ENCODE peak calls at places on chromosomes 16 and 17, in five cellular contexts. S, I, M, B and F are unnamed samples.

GRCh38 chr16:12119562-12119961 is 143.0 kb downstream of the SNX29 start:
- DNase-seq in M (peak; percentile 36), B (no peak), I (peak; percentile 25), S (no peak), F (no peak)

GRCh38 chr16:5062790-5063765 is 2.7 kb downstream of the C16orf89 start:
- DNase-seq in B (no peak), M (no peak), I (no peak), S (no peak), F (no peak)

GRCh38 chr17:74235040-74235581 is 21.7 kb downstream of the TTYH2 start:
- DNase-seq in M (no peak), S (no peak), B (no peak), I (no peak), F (no peak)

GRCh38 chr17:74733365-74734122 is 3.5 kb upstream of the RAB37 start:
- DNase-seq in B (no peak), M (no peak), I (no peak), S (no peak), F (no peak)

GRCh38 chr17:2853111-2853721 is 57.0 kb downstream of the RAP1GAP2 start:
- DNase-seq in I (peak; percentile 49), B (peak; percentile 76), S (peak; percentile 60), M (peak; percentile 28), F (no peak)

GRCh38 chr16:15811778-15812750 is 44.8 kb downstream of the MYH11 start:
- DNase-seq in I (peak; percentile 86), M (peak; percentile 93), S (no peak), B (no peak), F (peak; percentile 39)

GRCh38 chr17:44585315-44585714 is 28.0 kb downstream of the FZD2 start:
- DNase-seq in M (no peak), B (no peak), S (no peak), I (no peak), F (no peak)

GRCh38 chr17:70329751-70330150 is 160.4 kb downstream of the KCNJ2 start:
- DNase-seq in S (no peak), B (no peak), M (no peak), I (no peak), F (no peak)

GRCh38 chr16:69077251-69077650 is 28.2 kb upstream of the HAS3 start:
- DNase-seq in B (no peak), M (no peak), S (no peak), I (peak; percentile 38), F (no peak)

GRCh38 chr16:49693445-49693844 is 162.5 kb downstream of the ZNF423 start:
- DNase-seq in M (no peak), B (no peak), I (no peak), S (no peak), F (no peak)

GRCh38 chr17:45740553-45741330 is 43.4 kb upstream of the CRHR1 start:
- DNase-seq in M (peak; percentile 38), B (peak; percentile 81), S (peak; percentile 99), I (peak; percentile 13), F (peak; percentile 87)

GRCh38 chr17:3838206-3838605 is 7.8 kb downstream of the NCBP3 start:
- DNase-seq in I (no peak), B (no peak), S (no peak), M (no peak), F (no peak)

GRCh38 chr17:63988741-63989621 is 9.2 kb upstream of the PRR29 start:
- DNase-seq in I (no peak), S (peak; percentile 66), B (peak; percentile 64), M (no peak), F (no peak)

GRCh38 chr17:63762106-63763078 is 11.0 kb downstream of the CCDC47 start:
- DNase-seq in I (no peak), M (no peak), S (no peak), B (no peak), F (no peak)

GRCh38 chr17:19747829-19748806 is at the start of gene ALDH3A1:
- DNase-seq in S (no peak), M (no peak), B (no peak), I (no peak), F (no peak)

GRCh38 chr16:85157813-85158701 is 45.8 kb upstream of the CIBAR2 start:
- DNase-seq in I (no peak), S (peak; percentile 92), B (peak; percentile 69), M (peak; percentile 80), F (peak; percentile 47)

GRCh38 chr17:68355093-68355492 is 63.8 kb downstream of the ARSG start:
- DNase-seq in I (peak; percentile 65), S (no peak), B (no peak), M (peak; percentile 71), F (no peak)

GRCh38 chr16:9627427-9627826 is 536.0 kb downstream of the HAPSTR1 start:
- DNase-seq in B (no peak), S (no peak), M (no peak), I (no peak), F (no peak)

GRCh38 chr16:84839956-84840355 is 20.2 kb downstream of the CRISPLD2 start:
- DNase-seq in M (peak; percentile 86), I (peak; percentile 86), S (no peak), B (no peak), F (no peak)

GRCh38 chr17:74176546-74177001 is 26.9 kb upstream of the RPL38 start:
- DNase-seq in I (peak; percentile 48), B (peak; percentile 85), S (peak; percentile 84), M (peak; percentile 65), F (peak; percentile 63)

GRCh38 chr17:14298221-14298994 is 2.5 kb upstream of the HS3ST3B1 start:
- DNase-seq in S (peak; percentile 46), M (no peak), I (no peak), B (peak; percentile 56), F (no peak)

GRCh38 chr16:11349599-11350276 is 4.5 kb downstream of the RMI2 start:
- DNase-seq in S (no peak), I (peak; percentile 92), M (peak; percentile 78), B (no peak), F (no peak)

GRCh38 chr16:24010440-24011089 is 174.8 kb downstream of the PRKCB start:
- DNase-seq in M (peak; percentile 3), S (peak; percentile 72), I (peak; percentile 65), B (peak; percentile 80), F (peak; percentile 77)

GRCh38 chr17:15036238-15036637 is 228.9 kb downstream of the PMP22 start:
- DNase-seq in I (no peak), B (no peak), M (no peak), S (peak; percentile 45), F (no peak)

GRCh38 chr17:75442168-75443103 is 14.0 kb upstream of the TMEM94 start:
- DNase-seq in B (no peak), S (no peak), M (no peak), I (no peak), F (no peak)

GRCh38 chr17:82016875-82017459 is 5.7 kb downstream of the CENPX start:
- DNase-seq in M (no peak), S (no peak), B (no peak), I (no peak), F (no peak)

DNA sequence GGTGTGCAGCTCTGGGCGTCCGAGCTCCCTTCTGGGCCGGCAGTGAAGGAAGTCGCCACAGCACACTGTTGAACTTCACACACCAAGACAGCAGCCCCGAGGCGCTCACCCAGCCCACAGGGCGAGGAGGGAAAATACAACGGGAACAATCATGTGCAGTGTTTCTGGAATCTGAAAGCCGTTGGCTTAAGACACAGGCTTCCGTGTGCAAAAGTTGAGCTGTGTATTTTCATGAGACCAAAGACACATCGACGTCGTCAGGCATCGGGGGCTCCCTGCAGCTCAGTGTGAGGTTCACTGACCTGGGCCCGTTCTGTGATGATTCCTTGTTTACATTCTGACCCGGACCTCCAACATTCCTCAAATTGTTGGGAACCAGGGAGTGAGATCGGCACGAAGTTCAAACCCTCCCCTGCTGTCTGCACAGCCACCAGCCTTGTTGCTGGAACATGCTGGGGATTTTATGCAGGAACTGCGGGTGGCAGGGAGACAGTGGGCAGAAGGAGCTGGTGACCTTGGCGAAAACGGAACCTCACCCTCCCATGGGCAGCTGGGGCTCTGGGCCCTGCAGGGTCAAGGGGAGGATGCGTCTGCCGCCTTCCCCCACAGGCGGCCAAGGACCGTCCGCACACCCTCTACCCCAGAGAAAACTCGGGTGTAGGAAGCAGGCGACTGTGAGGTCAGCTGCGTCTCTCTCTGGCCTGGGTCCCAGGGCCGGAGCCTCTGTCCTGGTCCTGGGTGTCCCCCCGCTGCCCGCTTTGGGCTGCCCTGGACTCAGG is 72.2 kb downstream of the METRNL start:
- DNase-seq in B (no peak), M (peak; percentile 11), S (peak; percentile 33), I (peak; percentile 43), F (no peak)
- H3K14ac ChIP-seq in B (no peak overlapping the region), M (no peak overlapping the region), S (peak overlapping the region; percentile 54), I (peak overlapping the region; percentile 27), F (no peak overlapping the region)

GRCh38 chr17:12859520-12859919 is 70.2 kb downstream of the ARHGAP44 start:
- DNase-seq in B (no peak), I (peak; percentile 13), S (no peak), M (no peak), F (no peak)

GRCh38 chr17:12853921-12854320 is 64.6 kb downstream of the ARHGAP44 start:
- DNase-seq in I (no peak), B (no peak), M (no peak), S (peak; percentile 39), F (no peak)

GRCh38 chr17:12856451-12856850 is 67.2 kb downstream of the ARHGAP44 start:
- DNase-seq in M (no peak), I (no peak), B (no peak), S (no peak), F (no peak)

GRCh38 chr17:12851901-12852435 is 62.7 kb downstream of the ARHGAP44 start:
- DNase-seq in I (no peak), M (no peak), B (no peak), S (no peak), F (no peak)

GRCh38 chr17:12857592-12857991 is 68.3 kb downstream of the ARHGAP44 start:
- DNase-seq in M (no peak), B (no peak), S (no peak), I (no peak), F (no peak)
- H2BK120ac ChIP-seq in M (no peak overlapping the region), B (no peak overlapping the region), S (no peak overlapping the region), I (no peak overlapping the region), F (no peak overlapping the region)

DNA sequence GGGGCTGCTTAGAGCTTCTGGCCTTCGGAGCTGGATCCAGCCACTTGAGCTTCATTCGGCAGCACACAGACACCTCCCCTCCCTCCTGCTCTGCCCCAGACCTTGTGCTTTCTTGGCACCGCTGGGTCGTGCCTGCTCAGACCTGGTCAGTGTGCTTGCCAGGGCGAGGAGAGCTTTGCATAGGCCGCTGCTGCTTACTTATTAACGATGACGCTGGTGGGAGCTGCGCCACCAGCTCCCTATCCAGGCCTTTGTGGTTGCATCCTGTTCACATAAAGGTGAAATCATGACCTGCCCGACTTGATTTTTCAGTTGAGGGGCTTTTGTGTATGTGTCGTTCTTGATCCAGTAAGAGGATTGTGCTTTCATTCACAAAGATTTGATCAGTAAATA is 101.1 kb downstream of the MSI2 start:
- DNase-seq in S (no peak), B (no peak), I (no peak), M (no peak), F (no peak)
- H3K14ac ChIP-seq in S (peak overlapping the region; percentile 34), B (no peak overlapping the region), I (no peak overlapping the region), M (no peak overlapping the region), F (no peak overlapping the region)

DNA sequence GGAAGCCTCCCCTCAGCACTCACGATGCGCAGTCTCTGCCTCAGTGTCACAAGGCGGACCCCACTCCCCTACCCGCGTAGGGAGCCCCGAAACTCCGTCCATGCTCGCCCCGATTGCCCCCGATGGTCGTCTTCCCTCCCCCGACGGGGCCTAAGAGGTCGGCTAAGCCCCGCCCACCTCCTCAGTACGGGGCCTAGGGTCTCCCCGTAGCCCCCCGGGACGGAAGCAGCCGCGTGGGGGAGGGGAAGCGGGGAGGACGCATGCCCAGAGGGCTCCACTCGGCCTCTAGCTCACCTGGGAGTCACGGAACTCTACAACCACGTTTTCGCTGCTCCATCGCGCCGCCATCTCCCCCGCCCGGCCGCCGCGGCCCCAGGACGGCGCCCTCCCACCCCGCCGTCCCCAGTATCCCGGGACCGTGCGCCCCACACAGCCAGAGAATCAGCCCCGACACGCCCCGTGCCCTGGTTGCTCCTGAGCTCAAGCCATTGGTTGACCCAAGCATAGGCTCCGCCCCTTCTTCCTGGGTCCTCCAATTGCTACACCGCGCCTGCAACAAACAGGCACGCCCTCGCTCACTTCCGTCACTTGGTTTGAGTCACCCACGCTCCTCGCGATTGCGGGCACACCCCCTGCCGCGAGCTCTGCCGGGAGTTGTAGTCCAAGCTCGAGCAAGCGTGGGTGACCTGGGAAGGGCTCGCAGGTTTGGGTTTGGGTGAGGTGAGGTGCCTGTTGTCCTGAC is at the start of gene WDR59:
- DNase-seq in S (peak; percentile 100), B (peak; percentile 98), M (peak; percentile 99), I (peak; percentile 99), F (peak; percentile 98)
- H2BK120ac ChIP-seq in S (no peak within 1 kb of the TSS), B (no peak within 1 kb of the TSS), M (peak within 1 kb of the TSS; percentile 84), I (no peak within 1 kb of the TSS), F (peak within 1 kb of the TSS; percentile 55)